ENCODE peak calls at places on chromosomes 12 and 14, in nine cellular contexts. One of them, this sample, is unnamed.
A peak's percentile ranks its signal among the peaks of the same experiment; 100 is the strongest.

GRCh38 chr12:28601659-28602058 is 411.4 kb downstream of the CCDC91 start:
- DNase-seq in cerebellar cortex: no peak
- DNase-seq in pancreas: no peak
- DNase-seq in hepatic stellate cell: no peak
- DNase-seq in stimulated activated CD4-positive, alpha-beta T cell treated with anti-CD3 and anti-CD28 coated beads, Interleukin-12 subunit alpha, Interleukin-12 subunit beta, amount 100 ng/mL, for 48 hours: no peak
- DNase-seq in sciatic nerve: no peak
- DNase-seq in dorsolateral prefrontal cortex: no peak
- DNase-seq in frontal cortex: no peak
- DNase-seq in germinal center: no peak
- DNase-seq in this sample: no peak

GRCh38 chr14:90781344-90781761 is 34.9 kb downstream of the TTC7B start:
- DNase-seq in cerebellar cortex: no peak
- DNase-seq in pancreas: no peak
- DNase-seq in hepatic stellate cell: no peak
- DNase-seq in stimulated activated CD4-positive, alpha-beta T cell treated with anti-CD3 and anti-CD28 coated beads, Interleukin-12 subunit alpha, Interleukin-12 subunit beta, amount 100 ng/mL, for 48 hours: no peak
- DNase-seq in sciatic nerve: no peak
- DNase-seq in dorsolateral prefrontal cortex: no peak
- DNase-seq in frontal cortex: no peak
- DNase-seq in germinal center: no peak
- DNase-seq in this sample: peak; percentile 67

GRCh38 chr14:68395585-68395984 is 397.3 kb downstream of the ZFP36L1 start:
- DNase-seq in cerebellar cortex: no peak
- DNase-seq in pancreas: no peak
- DNase-seq in hepatic stellate cell: no peak
- DNase-seq in stimulated activated CD4-positive, alpha-beta T cell treated with anti-CD3 and anti-CD28 coated beads, Interleukin-12 subunit alpha, Interleukin-12 subunit beta, amount 100 ng/mL, for 48 hours: no peak
- DNase-seq in sciatic nerve: no peak
- DNase-seq in dorsolateral prefrontal cortex: no peak
- DNase-seq in frontal cortex: no peak
- DNase-seq in germinal center: no peak
- DNase-seq in this sample: no peak

GRCh38 chr14:54893151-54893760 is 9.4 kb downstream of the GCH1 start:
- DNase-seq in cerebellar cortex: peak; percentile 55
- DNase-seq in pancreas: no peak
- DNase-seq in hepatic stellate cell: peak; percentile 38
- DNase-seq in stimulated activated CD4-positive, alpha-beta T cell treated with anti-CD3 and anti-CD28 coated beads, Interleukin-12 subunit alpha, Interleukin-12 subunit beta, amount 100 ng/mL, for 48 hours: no peak
- DNase-seq in sciatic nerve: no peak
- DNase-seq in dorsolateral prefrontal cortex: no peak
- DNase-seq in frontal cortex: no peak
- DNase-seq in germinal center: peak; percentile 46
- DNase-seq in this sample: no peak

GRCh38 chr12:84492381-84492883 is 420.2 kb downstream of the SLC6A15 start:
- DNase-seq in cerebellar cortex: no peak
- DNase-seq in pancreas: no peak
- DNase-seq in hepatic stellate cell: no peak
- DNase-seq in stimulated activated CD4-positive, alpha-beta T cell treated with anti-CD3 and anti-CD28 coated beads, Interleukin-12 subunit alpha, Interleukin-12 subunit beta, amount 100 ng/mL, for 48 hours: no peak
- DNase-seq in sciatic nerve: no peak
- DNase-seq in dorsolateral prefrontal cortex: no peak
- DNase-seq in frontal cortex: no peak
- DNase-seq in germinal center: no peak
- DNase-seq in this sample: no peak

GRCh38 chr14:63677891-63678379 is 36.3 kb upstream of the WDR89 start:
- DNase-seq in cerebellar cortex: peak; percentile 54
- DNase-seq in pancreas: no peak
- DNase-seq in hepatic stellate cell: peak; percentile 38
- DNase-seq in stimulated activated CD4-positive, alpha-beta T cell treated with anti-CD3 and anti-CD28 coated beads, Interleukin-12 subunit alpha, Interleukin-12 subunit beta, amount 100 ng/mL, for 48 hours: no peak
- DNase-seq in sciatic nerve: no peak
- DNase-seq in dorsolateral prefrontal cortex: no peak
- DNase-seq in frontal cortex: no peak
- DNase-seq in germinal center: no peak
- DNase-seq in this sample: peak; percentile 86

GRCh38 chr12:50557421-50557820 is 52.6 kb downstream of the DIP2B start:
- DNase-seq in cerebellar cortex: no peak
- DNase-seq in pancreas: no peak
- DNase-seq in hepatic stellate cell: no peak
- DNase-seq in stimulated activated CD4-positive, alpha-beta T cell treated with anti-CD3 and anti-CD28 coated beads, Interleukin-12 subunit alpha, Interleukin-12 subunit beta, amount 100 ng/mL, for 48 hours: no peak
- DNase-seq in sciatic nerve: no peak
- DNase-seq in dorsolateral prefrontal cortex: no peak
- DNase-seq in frontal cortex: no peak
- DNase-seq in germinal center: no peak
- DNase-seq in this sample: no peak

GRCh38 chr12:87801860-87802720 is 227.1 kb downstream of the C12orf50 start:
- DNase-seq in cerebellar cortex: peak; percentile 12
- DNase-seq in pancreas: no peak
- DNase-seq in hepatic stellate cell: no peak
- DNase-seq in stimulated activated CD4-positive, alpha-beta T cell treated with anti-CD3 and anti-CD28 coated beads, Interleukin-12 subunit alpha, Interleukin-12 subunit beta, amount 100 ng/mL, for 48 hours: no peak
- DNase-seq in sciatic nerve: no peak
- DNase-seq in dorsolateral prefrontal cortex: no peak
- DNase-seq in frontal cortex: no peak
- DNase-seq in germinal center: no peak
- DNase-seq in this sample: no peak

GRCh38 chr14:96104469-96105057 is 65.4 kb downstream of the C14orf132 start:
- DNase-seq in cerebellar cortex: no peak
- DNase-seq in pancreas: peak; percentile 71
- DNase-seq in hepatic stellate cell: peak; percentile 97
- DNase-seq in stimulated activated CD4-positive, alpha-beta T cell treated with anti-CD3 and anti-CD28 coated beads, Interleukin-12 subunit alpha, Interleukin-12 subunit beta, amount 100 ng/mL, for 48 hours: no peak
- DNase-seq in sciatic nerve: peak; percentile 93
- DNase-seq in dorsolateral prefrontal cortex: no peak
- DNase-seq in frontal cortex: no peak
- DNase-seq in germinal center: no peak
- DNase-seq in this sample: peak; percentile 98